ENCODE peak calls at places on chromosomes 5 and 9, in seven cellular contexts. H, V, N, Q, D, O and G are unnamed samples.

GRCh38 chr5:32499261-32499660 is 54.7 kb upstream of the ZFR start:
- ATAC-seq in Q (no peak), O (no peak), N (no peak), H (no peak), V (no peak), D (no peak), G (no peak)

GRCh38 chr5:132279801-132280200 is 14.4 kb upstream of the SLC22A4 start:
- ATAC-seq in N (no peak), H (no peak), O (no peak), D (no peak), V (no peak), Q (no peak), G (no peak)

GRCh38 chr5:168842571-168843205 is 263.5 kb upstream of the PANK3 start:
- ATAC-seq in H (no peak), O (no peak), N (no peak), V (no peak), D (peak), Q (no peak), G (no peak)

GRCh38 chr5:168288349-168289245 is 2.8 kb upstream of the WWC1 start:
- ATAC-seq in Q (peak), D (no peak), V (no peak), H (no peak), N (no peak), O (no peak), G (no peak)

GRCh38 chr9:70478963-70479641 is 64.6 kb upstream of the KLF9 start:
- ATAC-seq in N (no peak), V (peak), H (peak), O (no peak), D (no peak), Q (peak), G (peak)

GRCh38 chr9:6818292-6818922 is 60.6 kb downstream of the KDM4C start:
- ATAC-seq in D (no peak), V (no peak), N (no peak), O (no peak), H (no peak), Q (no peak), G (no peak)

GRCh38 chr5:80284720-80285119 is 28.9 kb upstream of the SERINC5 start:
- ATAC-seq in N (no peak), D (no peak), H (no peak), Q (no peak), O (no peak), V (no peak), G (no peak)

GRCh38 chr5:169970334-169970733 is 10.0 kb downstream of the INSYN2B start:
- ATAC-seq in N (no peak), Q (no peak), V (no peak), H (no peak), O (no peak), D (no peak), G (no peak)

GRCh38 chr5:124513216-124513615 is 233.2 kb downstream of the ZNF608 start:
- ATAC-seq in D (no peak), Q (no peak), N (no peak), O (no peak), V (no peak), H (no peak), G (no peak)

GRCh38 chr5:71573611-71574010 is 13.5 kb upstream of the MCCC2 start:
- ATAC-seq in O (no peak), D (peak), H (no peak), N (no peak), Q (peak), V (no peak), G (no peak)

GRCh38 chr9:37405350-37405749 is 17.1 kb upstream of the GRHPR start:
- ATAC-seq in H (no peak), O (no peak), N (no peak), Q (no peak), D (no peak), V (no peak), G (no peak)

GRCh38 chr5:78598973-78599372 is 49.6 kb downstream of the LHFPL2 start:
- ATAC-seq in D (no peak), N (no peak), V (no peak), O (no peak), Q (no peak), H (no peak), G (no peak)

GRCh38 chr9:91682806-91683205 is 259.2 kb upstream of the NFIL3 start:
- ATAC-seq in Q (no peak), N (no peak), H (no peak), V (no peak), D (no peak), O (no peak), G (no peak)

GRCh38 chr5:168171901-168172717 is 119.3 kb upstream of the WWC1 start:
- ATAC-seq in N (no peak), Q (peak), H (no peak), V (no peak), O (no peak), D (peak), G (no peak)

GRCh38 chr5:25458628-25459027 is 813.9 kb upstream of the CDH10 start:
- ATAC-seq in H (no peak), V (no peak), O (no peak), N (no peak), Q (no peak), D (no peak), G (no peak)

GRCh38 chr5:7415948-7416535 is 20.1 kb downstream of the ADCY2 start:
- ATAC-seq in Q (no peak), N (no peak), O (no peak), V (no peak), D (no peak), H (no peak), G (no peak)

GRCh38 chr9:107684224-107684623 is 194.7 kb upstream of the KLF4 start:
- ATAC-seq in H (no peak), D (no peak), Q (peak), N (no peak), V (peak), O (no peak), G (no peak)

GRCh38 chr9:21523021-21524014 is 41.2 kb upstream of the IFNE start:
- ATAC-seq in Q (no peak), O (no peak), D (no peak), N (no peak), H (no peak), V (no peak), G (no peak)

GRCh38 chr9:130682490-130683121 is 11.0 kb upstream of the EXOSC2 start:
- ATAC-seq in D (peak), O (peak), N (peak), H (peak), Q (peak), V (peak), G (peak)

GRCh38 chr5:127290946-127291763 is 559 bp downstream of the MEGF10 start:
- ATAC-seq in H (no peak), N (no peak), O (peak), D (no peak), V (peak), Q (no peak), G (no peak)

GRCh38 chr9:135129137-135129695 is 41.7 kb downstream of the OLFM1 start:
- ATAC-seq in H (no peak), O (no peak), Q (no peak), D (no peak), V (no peak), N (no peak), G (no peak)

GRCh38 chr5:179866241-179867078 is 7.8 kb upstream of the MRNIP start:
- ATAC-seq in V (no peak), Q (no peak), O (peak), D (no peak), N (no peak), H (no peak), G (no peak)

GRCh38 chr5:87127956-87128687 is 139.6 kb upstream of the RASA1 start:
- ATAC-seq in D (no peak), O (no peak), Q (no peak), V (no peak), H (no peak), N (no peak), G (no peak)

DNA sequence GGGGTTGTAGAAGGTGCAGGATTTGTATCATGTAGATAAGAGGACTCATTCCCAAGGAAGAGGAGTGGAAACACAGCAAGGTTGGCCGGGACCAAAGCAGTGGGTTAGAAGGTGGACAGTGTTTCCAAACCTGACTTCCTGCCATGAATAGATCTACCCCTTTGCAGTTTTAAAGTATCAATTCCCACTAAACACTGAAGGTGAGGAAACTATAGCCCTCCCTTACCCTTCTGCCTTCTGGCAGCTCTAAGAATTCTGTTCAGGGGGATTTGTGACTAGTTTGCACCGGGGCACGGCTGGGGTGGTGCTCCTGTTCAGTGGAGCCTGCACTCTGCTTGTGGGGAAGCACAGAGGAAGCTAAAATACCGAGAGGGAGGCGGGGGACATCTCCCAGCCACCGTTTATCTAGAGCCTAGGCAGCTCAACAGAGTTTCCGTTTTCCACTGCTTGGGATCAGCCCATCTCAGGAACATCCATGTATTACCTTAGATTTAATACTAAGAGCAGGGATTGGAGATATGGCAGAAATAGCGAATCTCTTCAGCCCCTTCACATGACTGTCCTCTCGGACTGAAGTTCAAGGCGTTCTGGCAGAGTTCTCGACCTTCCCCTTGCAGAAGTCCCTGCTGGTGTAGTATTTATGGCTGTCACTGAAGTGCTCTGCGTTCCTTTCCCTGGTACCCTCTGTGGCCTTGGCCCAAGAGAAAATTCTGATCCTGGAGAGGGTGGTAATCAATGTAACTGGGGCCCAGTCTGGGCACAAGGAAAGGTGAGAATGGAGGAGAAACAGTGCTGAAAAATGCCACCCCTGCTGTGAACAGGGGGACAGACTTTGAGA is 5.5 kb downstream of the ISL1 start:
- ATAC-seq in Q (no peak), O (no peak), N (no peak), H (no peak), V (no peak), D (no peak), G (no peak)
- H3K4me3 ChIP-seq in Q (no peak), O (no peak), N (no peak), H (no peak), V (no peak), D (no peak), G (no peak)

DNA sequence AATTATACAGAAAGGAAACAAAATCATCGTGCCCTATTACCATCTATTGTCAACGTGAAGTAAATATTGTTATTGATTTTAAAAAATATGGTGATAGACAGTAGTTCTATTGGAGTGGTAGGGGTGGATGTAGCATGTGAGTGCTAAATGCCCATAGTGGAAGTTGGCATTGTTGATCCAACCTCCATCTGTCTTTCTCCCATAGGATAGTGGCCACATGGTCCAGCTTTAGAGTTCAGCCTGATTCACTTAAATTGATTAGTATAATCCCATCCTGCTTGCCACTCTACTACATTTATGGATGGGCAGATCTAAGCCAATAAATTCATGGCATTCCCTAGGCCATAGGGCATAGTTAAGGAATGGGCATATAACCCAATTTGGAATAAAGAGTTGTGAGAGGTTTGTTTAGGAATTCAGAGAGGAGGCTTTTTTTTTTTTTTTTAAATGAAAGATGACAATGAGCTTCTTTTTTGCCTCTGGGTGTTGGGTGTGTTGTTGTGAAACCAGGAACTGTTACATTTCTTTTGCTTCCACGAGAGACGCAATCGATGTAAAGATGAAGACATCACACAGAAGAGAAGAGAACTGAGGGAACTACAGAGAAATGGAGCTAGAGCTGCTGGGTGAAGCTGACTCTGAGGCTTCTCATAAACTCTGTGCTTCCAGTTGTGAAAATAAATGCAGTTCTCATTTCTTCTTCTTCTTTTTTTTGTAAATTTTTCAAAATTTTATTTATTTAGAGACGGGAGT is 12.5 kb upstream of the CHD1 start:
- ATAC-seq in O (no peak), N (no peak), Q (peak), V (peak), H (no peak), D (no peak), G (no peak)
- H3K4me3 ChIP-seq in O (no peak), N (no peak), Q (no peak), V (no peak), H (no peak), D (no peak), G (no peak)

GRCh38 chr5:38556599-38557308 is at the start of gene LIFR:
- ATAC-seq in O (peak), D (peak), H (peak), V (peak), Q (peak), N (peak), G (peak)

GRCh38 chr5:38557309-38557710 is 864 bp upstream of the LIFR start:
- ATAC-seq in D (peak), Q (peak), O (peak), N (no peak), V (peak), H (peak), G (peak)

GRCh38 chr5:38556115-38556598 is 289 bp downstream of the LIFR start:
- ATAC-seq in V (peak), H (peak), N (peak), O (peak), Q (peak), D (peak), G (peak)

GRCh38 chr5:38554860-38555259 is 1.6 kb downstream of the LIFR start:
- ATAC-seq in N (no peak), O (no peak), H (no peak), D (no peak), Q (no peak), V (no peak), G (no peak)

GRCh38 chr5:38555354-38556114 is 912 bp downstream of the LIFR start:
- ATAC-seq in H (peak), D (no peak), O (no peak), Q (no peak), V (no peak), N (no peak), G (no peak)
- H3K4me3 ChIP-seq in H (peak), D (peak), O (peak), Q (peak), V (peak), N (peak), G (peak)

GRCh38 chr5:107554776-107555424 is 115.8 kb downstream of the EFNA5 start:
- ATAC-seq in V (no peak), Q (no peak), H (no peak), O (no peak), D (peak), N (no peak), G (no peak)

GRCh38 chr5:107556575-107556974 is 114.2 kb downstream of the EFNA5 start:
- ATAC-seq in O (no peak), V (no peak), H (no peak), D (no peak), Q (no peak), N (no peak), G (no peak)

GRCh38 chr5:107551088-107551487 is 119.6 kb downstream of the EFNA5 start:
- ATAC-seq in D (no peak), O (no peak), N (no peak), V (no peak), Q (no peak), H (no peak), G (no peak)

GRCh38 chr5:107555425-107556090 is 115.2 kb downstream of the EFNA5 start:
- ATAC-seq in H (no peak), N (no peak), Q (no peak), D (no peak), O (no peak), V (no peak), G (no peak)

DNA sequence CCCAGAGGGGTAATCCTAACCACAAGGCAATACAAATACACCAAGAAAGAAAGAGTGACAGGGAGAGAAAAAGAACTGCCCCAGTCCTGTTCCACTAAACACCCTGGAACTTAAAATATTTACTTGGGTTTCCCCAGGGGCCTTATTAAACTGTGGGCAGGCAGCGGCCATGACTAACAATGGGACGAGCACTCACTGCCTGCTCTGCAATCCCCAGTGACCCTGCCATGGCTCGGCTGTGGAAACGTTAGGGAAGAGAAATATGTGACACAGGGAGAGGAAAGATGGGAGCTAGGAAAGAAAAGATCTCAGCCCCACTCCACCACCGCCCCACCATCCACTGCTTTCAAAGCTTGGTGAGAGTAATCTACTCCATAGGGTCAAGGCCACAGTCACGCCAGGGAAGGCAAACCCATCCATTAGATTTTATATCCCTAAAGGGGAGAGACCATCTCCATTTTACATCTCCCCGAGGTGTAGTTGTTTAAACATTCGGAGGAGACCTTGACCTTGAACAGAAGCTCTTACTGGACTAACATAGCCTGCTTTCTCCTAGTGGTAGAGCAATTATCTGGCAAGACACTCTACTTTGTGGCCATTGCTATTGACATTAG is 117.6 kb downstream of the EFNA5 start:
- ATAC-seq in Q (no peak), N (no peak), H (no peak), O (peak), V (no peak), D (no peak), G (no peak)
- H3K4me3 ChIP-seq in Q (no peak), N (no peak), H (no peak), O (no peak), V (no peak), D (no peak), G (no peak)

DNA sequence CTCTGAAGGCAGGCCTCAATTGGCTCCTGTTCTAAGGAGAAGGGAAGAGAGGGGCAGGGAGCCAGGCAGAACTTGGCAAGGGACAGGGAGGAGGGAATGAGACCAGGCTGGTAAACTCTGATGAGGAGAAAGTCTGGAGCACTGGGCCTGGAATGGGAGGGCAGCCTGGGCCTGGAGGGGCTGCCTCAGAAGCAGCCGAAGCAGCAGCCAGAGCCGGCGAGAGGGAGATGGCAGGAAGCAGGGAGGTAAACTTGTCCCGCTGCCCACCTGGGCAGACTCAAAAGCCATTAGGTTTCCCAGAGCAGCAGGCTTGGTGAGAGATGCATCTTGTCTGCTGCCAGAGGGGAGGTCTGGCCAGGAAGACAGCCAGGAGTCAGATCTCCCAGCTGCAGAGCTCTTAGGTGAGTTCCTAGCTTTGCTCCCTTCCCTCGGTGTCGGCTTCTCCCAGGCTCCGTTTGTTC is 37.0 kb upstream of the CRB2 start:
- ATAC-seq in Q (peak), N (no peak), H (no peak), V (no peak), D (peak), O (peak), G (peak)
- H3K4me3 ChIP-seq in Q (no peak), N (no peak), H (no peak), V (no peak), D (no peak), O (no peak), G (no peak)

GRCh38 chr5:14223372-14223771 is 80.2 kb downstream of the TRIO start:
- ATAC-seq in D (no peak), V (no peak), N (no peak), H (no peak), Q (no peak), O (peak), G (no peak)
- H3K4me3 ChIP-seq in D (no peak), V (no peak), N (no peak), H (no peak), Q (no peak), O (no peak), G (no peak)

DNA sequence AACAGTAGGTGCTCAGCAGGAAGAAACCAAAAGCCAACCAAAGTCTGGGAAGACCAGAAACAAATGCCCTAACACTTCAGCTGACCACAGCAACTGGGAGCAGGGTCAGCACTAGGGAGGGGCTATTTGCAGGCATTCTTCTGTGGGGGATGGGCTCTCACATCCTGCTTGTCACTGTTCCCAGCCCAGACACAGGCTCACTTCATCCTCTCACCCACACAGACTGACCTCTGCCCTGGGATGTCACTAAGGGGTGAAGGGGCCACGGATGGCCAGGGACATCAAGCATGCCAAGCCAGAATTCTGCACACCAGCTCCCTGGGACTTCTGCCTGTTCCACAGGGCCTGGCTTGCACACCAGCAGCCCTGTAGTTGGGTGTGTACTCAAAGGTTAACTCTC is 28.7 kb downstream of the GFRA3 start:
- ATAC-seq in N (no peak), O (no peak), V (no peak), Q (no peak), H (no peak), D (no peak), G (no peak)
- H3K4me3 ChIP-seq in N (no peak), O (no peak), V (no peak), Q (no peak), H (no peak), D (no peak), G (no peak)